ENCODE peak calls at places on chromosomes 13 and 19, in seven cellular contexts. X is tibial artery, Z is testis, F is AG04450, S is kidney, V is prostate gland, H is thyroid gland. D is an unnamed sample.

GRCh38 chr19:39843919-39844793 is 2.0 kb downstream of the FBL start:
- DNase-seq in X (no peak), Z (no peak), F (peak), S (no peak), V (no peak), H (no peak), D (peak)

GRCh38 chr19:5669212-5669611 is 11.1 kb downstream of the MICOS13 start:
- DNase-seq in X (no peak), Z (no peak), F (no peak), S (peak), V (no peak), H (no peak), D (no peak)

GRCh38 chr13:43878897-43879322 is 630 bp downstream of the CCDC122 start:
- DNase-seq in X (peak), Z (peak), F (peak), S (peak), V (peak), H (peak), D (peak)

GRCh38 chr13:35954207-35954560 is 177.0 kb downstream of the DCLK1 start:
- DNase-seq in X (no peak), Z (no peak), F (no peak), S (no peak), V (no peak), H (no peak), D (no peak)

GRCh38 chr13:32941368-32941767 is 74.9 kb upstream of the KL start:
- DNase-seq in X (no peak), Z (no peak), F (no peak), S (no peak), V (no peak), H (no peak), D (no peak)

GRCh38 chr19:48807590-48808308 is 3.1 kb downstream of the BCAT2 start:
- DNase-seq in X (no peak), Z (no peak), F (no peak), S (no peak), V (no peak), H (no peak), D (no peak)

GRCh38 chr13:112684041-112684440 is 5.8 kb upstream of the ATP11A start:
- DNase-seq in X (no peak), Z (no peak), F (no peak), S (no peak), V (no peak), H (no peak), D (no peak)

GRCh38 chr19:35797663-35798062 is 15.0 kb downstream of the PRODH2 start:
- DNase-seq in X (no peak), Z (peak), F (no peak), S (no peak), V (no peak), H (no peak), D (no peak)

GRCh38 chr13:19794552-19795143 is 11.9 kb upstream of the PSPC1 start:
- DNase-seq in X (no peak), Z (no peak), F (no peak), S (peak), V (peak), H (peak), D (no peak)

GRCh38 chr13:27619093-27619705 is 1.1 kb downstream of the LNX2 start:
- DNase-seq in X (no peak), Z (no peak), F (no peak), S (no peak), V (no peak), H (peak), D (no peak)

GRCh38 chr19:42074513-42075363 is 1.2 kb upstream of the ZNF574 start:
- DNase-seq in X (no peak), Z (peak), F (no peak), S (peak), V (no peak), H (peak), D (peak)

GRCh38 chr13:96796234-96796633 is 198.0 kb downstream of the OXGR1 start:
- DNase-seq in X (no peak), Z (no peak), F (no peak), S (no peak), V (no peak), H (no peak), D (no peak)

GRCh38 chr19:58277197-58277596 is 1.6 kb upstream of the ZNF8 start:
- DNase-seq in X (no peak), Z (no peak), F (no peak), S (no peak), V (no peak), H (no peak), D (no peak)

GRCh38 chr19:52391135-52391534 is 6.5 kb upstream of the ZNF528 start:
- DNase-seq in X (no peak), Z (no peak), F (no peak), S (no peak), V (no peak), H (no peak), D (no peak)

GRCh38 chr13:77230560-77230959 is 96.3 kb downstream of the MYCBP2 start:
- DNase-seq in X (no peak), Z (no peak), F (no peak), S (no peak), V (no peak), H (no peak), D (no peak)

GRCh38 chr13:105047676-105048295 is 1487.7 kb downstream of the EFNB2 start:
- DNase-seq in X (no peak), Z (no peak), F (no peak), S (no peak), V (no peak), H (peak), D (no peak)

GRCh38 chr19:48554385-48555091 is 2.6 kb downstream of the SULT2B1 start:
- DNase-seq in X (no peak), Z (no peak), F (no peak), S (peak), V (peak), H (peak), D (no peak)

GRCh38 chr19:56324425-56324824 is 9.8 kb upstream of the ZSCAN5A start:
- DNase-seq in X (no peak), Z (no peak), F (no peak), S (no peak), V (no peak), H (no peak), D (no peak)

GRCh38 chr19:40033989-40034560 is 22.0 kb downstream of the ZNF780B start:
- DNase-seq in X (no peak), Z (no peak), F (no peak), S (no peak), V (no peak), H (no peak), D (no peak)

GRCh38 chr19:38228005-38228377 is 4.0 kb upstream of the DPF1 start:
- DNase-seq in X (no peak), Z (no peak), F (no peak), S (no peak), V (no peak), H (no peak), D (peak)

GRCh38 chr19:38229585-38230073 is 5.6 kb upstream of the DPF1 start:
- DNase-seq in X (no peak), Z (peak), F (peak), S (no peak), V (peak), H (no peak), D (peak)

GRCh38 chr19:38227272-38228004 is 3.4 kb upstream of the DPF1 start:
- DNase-seq in X (no peak), Z (no peak), F (no peak), S (no peak), V (no peak), H (no peak), D (no peak)

GRCh38 chr19:38231918-38232317 is 7.9 kb upstream of the DPF1 start:
- DNase-seq in X (no peak), Z (no peak), F (no peak), S (no peak), V (no peak), H (no peak), D (no peak)

DNA sequence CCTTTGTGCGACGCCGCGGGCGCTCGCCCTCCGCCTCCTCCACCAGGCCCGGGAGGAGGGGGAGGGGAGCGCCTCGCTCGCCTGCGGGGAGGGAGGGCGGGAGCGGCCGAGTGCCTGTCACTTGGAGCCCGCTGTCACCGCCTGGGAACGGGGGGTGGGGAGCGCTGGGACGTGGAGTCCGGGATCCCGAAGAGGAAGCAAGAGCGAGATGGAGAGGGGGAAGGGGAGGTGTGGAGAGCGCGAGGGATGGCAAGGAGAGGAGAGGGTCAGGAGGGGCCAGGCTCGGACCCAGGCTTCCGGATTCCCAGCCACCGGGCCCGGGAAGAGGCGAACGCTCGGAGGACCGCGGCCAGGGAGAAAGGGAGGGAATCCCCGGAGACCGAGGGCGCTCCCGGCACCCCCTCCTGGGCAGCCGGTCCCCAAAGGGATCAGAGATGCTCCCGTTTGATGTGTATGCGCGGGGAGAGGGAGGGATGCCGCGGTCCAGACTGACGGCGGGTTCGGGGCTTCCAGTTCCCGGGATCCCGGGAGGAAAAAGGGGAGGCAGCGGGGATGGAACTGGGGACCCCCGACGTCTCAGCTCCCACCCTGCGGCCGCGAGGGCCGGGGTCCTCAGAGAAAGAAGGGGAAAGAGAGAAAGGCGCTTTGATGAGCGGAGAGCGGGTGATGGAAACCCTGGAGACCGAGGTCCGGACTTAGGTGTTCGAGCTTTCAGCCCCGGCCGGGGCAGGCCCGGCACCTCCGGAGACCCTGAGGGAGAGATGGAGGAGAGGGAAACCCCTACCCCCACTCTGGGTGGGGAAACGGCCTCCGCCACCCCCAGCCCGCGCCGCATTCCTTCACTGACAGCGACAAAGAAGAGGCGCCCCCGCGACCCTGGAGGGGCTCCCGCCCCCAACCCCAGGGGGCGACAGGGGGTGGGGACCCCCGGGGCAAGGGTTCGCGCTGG is 4.7 kb upstream of the DPF1 start:
- DNase-seq in X (no peak), Z (no peak), F (no peak), S (no peak), V (no peak), H (no peak), D (peak)
- H3K4me3 ChIP-seq in X (no peak), Z (peak), F (peak), S (no peak), V (no peak), H (no peak), D (peak)

GRCh38 chr19:13027031-13027430 is 31.8 kb downstream of the NFIX start:
- DNase-seq in X (no peak), Z (no peak), F (no peak), S (no peak), V (no peak), H (no peak), D (no peak)

GRCh38 chr19:13026478-13026999 is 31.3 kb downstream of the NFIX start:
- DNase-seq in X (peak), Z (no peak), F (no peak), S (no peak), V (no peak), H (peak), D (peak)

GRCh38 chr19:13024126-13024957 is 29.1 kb downstream of the NFIX start:
- DNase-seq in X (no peak), Z (no peak), F (no peak), S (no peak), V (no peak), H (peak), D (no peak)

GRCh38 chr19:13024958-13025653 is 29.8 kb downstream of the NFIX start:
- DNase-seq in X (peak), Z (no peak), F (no peak), S (no peak), V (no peak), H (peak), D (no peak)

DNA sequence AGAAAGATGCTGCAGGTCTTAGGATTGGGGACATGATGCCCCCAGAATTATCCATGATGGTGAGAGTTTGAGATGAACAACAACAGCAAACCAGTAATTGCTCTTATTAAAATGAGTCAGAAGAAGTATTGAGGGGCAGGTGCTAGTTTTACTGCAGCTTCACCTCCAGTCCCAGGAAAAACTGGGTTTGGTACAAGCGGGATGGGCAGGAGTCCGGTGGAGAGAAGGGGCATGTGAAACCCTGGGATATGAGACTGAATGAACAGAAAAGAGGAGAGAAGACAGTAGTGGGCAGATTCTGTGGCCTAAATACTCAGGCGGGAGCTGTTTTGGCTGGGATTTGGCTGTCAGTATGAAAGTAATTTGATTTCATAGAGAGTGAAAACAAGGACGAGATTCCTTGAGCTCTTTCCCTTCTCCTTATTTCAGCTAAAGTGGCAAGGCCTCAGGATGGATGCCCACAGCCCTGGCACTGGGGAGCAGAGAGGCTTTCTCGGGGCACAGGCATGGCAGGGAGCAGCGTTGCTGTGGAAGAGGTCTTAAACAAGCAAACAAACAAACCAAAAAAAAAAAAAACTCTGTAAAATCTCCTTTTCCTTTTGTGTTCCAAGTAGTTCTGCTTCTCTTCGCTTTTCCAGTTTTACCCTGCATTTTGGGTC is 30.7 kb downstream of the NFIX start:
- DNase-seq in X (peak), Z (no peak), F (no peak), S (no peak), V (no peak), H (no peak), D (no peak)
- H3K27ac ChIP-seq in X (peak), Z (peak), F (no peak), S (no peak), V (peak), H (peak), D (peak)

GRCh38 chr19:46955813-46956371 is 63.7 kb upstream of the NPAS1 start:
- DNase-seq in X (no peak), Z (no peak), F (no peak), S (no peak), V (no peak), H (no peak), D (no peak)
- H3K4me3 ChIP-seq in X (no peak), Z (no peak), F (no peak), S (no peak), V (no peak), H (no peak), D (no peak)

GRCh38 chr19:14114854-14115253 is 2.7 kb downstream of the PRKACA start:
- DNase-seq in X (no peak), Z (peak), F (no peak), S (no peak), V (no peak), H (peak), D (peak)

GRCh38 chr19:14113762-14114414 is 3.7 kb downstream of the PRKACA start:
- DNase-seq in X (no peak), Z (peak), F (no peak), S (no peak), V (no peak), H (no peak), D (peak)

GRCh38 chr19:14112809-14113385 is 4.7 kb downstream of the PRKACA start:
- DNase-seq in X (peak), Z (peak), F (no peak), S (peak), V (no peak), H (peak), D (peak)

GRCh38 chr19:14115761-14116160 is 1.8 kb downstream of the PRKACA start:
- DNase-seq in X (no peak), Z (no peak), F (no peak), S (no peak), V (no peak), H (no peak), D (no peak)

DNA sequence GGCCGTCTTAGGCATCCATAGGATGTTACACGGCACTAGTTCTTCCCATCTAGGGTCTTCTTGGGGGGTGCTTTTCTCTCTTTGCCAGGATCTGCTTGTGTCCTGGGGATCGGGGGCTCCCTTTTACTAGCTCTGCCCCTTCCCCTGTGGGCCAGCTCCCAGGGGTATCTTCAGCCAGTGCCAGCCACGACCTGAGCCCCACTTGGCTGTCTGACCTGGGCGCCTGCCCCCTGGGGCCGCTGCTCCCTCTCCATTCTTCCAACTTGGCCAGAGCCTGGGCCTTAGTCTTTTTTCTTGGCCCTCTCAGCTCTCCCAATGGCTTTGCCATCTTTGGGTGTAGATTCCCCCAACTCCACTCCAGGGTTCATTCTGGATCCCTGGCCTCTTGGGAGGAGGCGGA is 3.1 kb downstream of the PRKACA start:
- DNase-seq in X (no peak), Z (no peak), F (no peak), S (no peak), V (no peak), H (no peak), D (no peak)
- H3K27ac ChIP-seq in X (peak), Z (peak), F (no peak), S (no peak), V (peak), H (peak), D (no peak)

DNA sequence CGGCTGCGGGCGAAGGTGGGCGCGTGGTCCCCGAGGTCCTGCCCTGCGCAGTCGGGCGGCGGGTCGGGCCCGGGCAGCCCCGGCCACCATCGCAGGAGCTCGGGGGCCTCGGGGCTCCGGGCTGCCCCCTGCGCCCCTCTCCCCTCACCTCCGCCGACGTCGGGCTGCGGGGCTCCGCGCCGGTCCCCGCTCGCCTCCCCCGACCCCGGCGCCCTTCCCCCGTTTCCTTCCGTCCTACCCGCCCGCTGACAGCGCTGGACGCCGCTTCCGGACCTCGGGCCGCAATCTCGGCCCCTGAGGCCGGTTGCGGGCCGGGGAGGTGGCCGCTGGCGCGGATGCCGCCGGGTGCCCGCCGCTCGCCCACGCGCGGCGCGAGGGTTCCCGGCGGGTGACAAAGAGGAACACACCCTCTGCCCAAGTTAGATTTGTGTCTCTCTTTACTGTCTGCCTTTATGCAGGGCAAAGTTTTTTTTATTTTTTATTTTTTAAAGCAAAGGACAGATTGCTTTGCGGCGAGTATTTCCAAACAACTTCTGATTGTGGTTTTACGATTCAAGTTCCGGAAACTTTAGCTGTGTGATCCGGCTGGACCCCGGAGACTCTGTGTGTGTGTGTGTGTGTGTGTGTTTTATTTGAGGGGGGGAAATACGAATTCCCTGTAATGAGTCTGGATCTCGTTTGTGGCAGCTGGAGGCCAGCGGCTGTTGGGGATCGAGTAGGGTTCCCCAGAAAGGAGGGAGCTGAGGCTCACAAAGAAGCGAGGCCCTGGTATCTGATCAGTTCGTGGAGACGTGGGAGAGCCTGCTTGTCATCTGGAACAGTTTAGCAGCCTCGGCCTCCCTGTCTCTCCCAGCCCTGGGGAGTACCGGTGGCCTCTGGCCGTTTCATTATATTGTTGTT is 957 bp downstream of the FARP1 start:
- DNase-seq in X (peak), Z (peak), F (no peak), S (no peak), V (peak), H (peak), D (peak)
- H3K4me3 ChIP-seq in X (peak), Z (peak), F (peak), S (peak), V (peak), H (peak), D (peak)

GRCh38 chr19:44951179-44952159 is 3.7 kb upstream of the CLPTM1 start:
- DNase-seq in X (peak), Z (peak), F (peak), S (no peak), V (peak), H (peak), D (peak)
- H3K27ac ChIP-seq in X (peak), Z (peak), F (no peak), S (no peak), V (peak), H (no peak), D (no peak)

GRCh38 chr19:3670796-3671679 is 29.2 kb downstream of the PIP5K1C start:
- DNase-seq in X (peak), Z (peak), F (peak), S (peak), V (no peak), H (peak), D (no peak)
- H3K4me3 ChIP-seq in X (peak), Z (no peak), F (peak), S (no peak), V (no peak), H (peak), D (peak)

GRCh38 chr13:29578300-29579048 is 17.0 kb downstream of the SLC7A1 start:
- DNase-seq in X (no peak), Z (no peak), F (no peak), S (no peak), V (no peak), H (no peak), D (no peak)
- H3K27ac ChIP-seq in X (peak), Z (no peak), F (no peak), S (no peak), V (peak), H (no peak), D (no peak)

GRCh38 chr13:78603240-78603947 is at the start of gene POU4F1:
- DNase-seq in X (no peak), Z (peak), F (no peak), S (peak), V (no peak), H (peak), D (peak)
- H3K4me3 ChIP-seq in X (peak), Z (peak), F (peak), S (no peak), V (peak), H (peak), D (peak)

GRCh38 chr19:47002853-47003610 is 16.6 kb upstream of the NPAS1 start:
- DNase-seq in X (no peak), Z (no peak), F (no peak), S (no peak), V (no peak), H (no peak), D (no peak)
- H3K27ac ChIP-seq in X (no peak), Z (no peak), F (no peak), S (no peak), V (no peak), H (no peak), D (no peak)